ENCODE peak calls at places on chromosomes 13 and 19, in four cellular contexts. One of them, this sample, is unnamed.

GRCh38 chr13:45454204-45454603 is 10.5 kb upstream of the COG3 start:
- DNase-seq in NCI-H1092: no peak
- DNase-seq in cardiac fibroblast: no peak
- DNase-seq in fibroblast of mammary gland: no peak
- DNase-seq in this sample: no peak

GRCh38 chr13:71922191-71922590 is 55.2 kb upstream of the DACH1 start:
- DNase-seq in NCI-H1092: no peak
- DNase-seq in fibroblast of mammary gland: no peak
- DNase-seq in cardiac fibroblast: no peak
- DNase-seq in this sample: no peak

GRCh38 chr19:3968556-3969434 is 2.1 kb downstream of the DAPK3 start:
- DNase-seq in cardiac fibroblast: peak
- DNase-seq in NCI-H1092: no peak
- DNase-seq in fibroblast of mammary gland: peak
- DNase-seq in this sample: peak

GRCh38 chr19:6571167-6571566 is 19.8 kb downstream of the CD70 start:
- DNase-seq in cardiac fibroblast: no peak
- DNase-seq in fibroblast of mammary gland: no peak
- DNase-seq in NCI-H1092: no peak
- DNase-seq in this sample: no peak

GRCh38 chr13:27425151-27425917 is 915 bp downstream of the GTF3A start:
- DNase-seq in cardiac fibroblast: no peak
- DNase-seq in NCI-H1092: no peak
- DNase-seq in fibroblast of mammary gland: peak
- DNase-seq in this sample: no peak

GRCh38 chr19:3725640-3726310 is 17.6 kb downstream of the TJP3 start:
- DNase-seq in NCI-H1092: no peak
- DNase-seq in fibroblast of mammary gland: no peak
- DNase-seq in cardiac fibroblast: no peak
- DNase-seq in this sample: no peak

GRCh38 chr13:44403720-44404063 is 30.1 kb downstream of the SERP2 start:
- DNase-seq in cardiac fibroblast: no peak
- DNase-seq in NCI-H1092: no peak
- DNase-seq in fibroblast of mammary gland: no peak
- DNase-seq in this sample: no peak

GRCh38 chr13:29471551-29471950 is 123.9 kb downstream of the SLC7A1 start:
- DNase-seq in fibroblast of mammary gland: no peak
- DNase-seq in NCI-H1092: no peak
- DNase-seq in cardiac fibroblast: no peak
- DNase-seq in this sample: no peak

GRCh38 chr13:100175803-100176182 is 86.9 kb downstream of the PCCA start:
- DNase-seq in fibroblast of mammary gland: no peak
- DNase-seq in NCI-H1092: no peak
- DNase-seq in cardiac fibroblast: no peak
- DNase-seq in this sample: no peak

GRCh38 chr13:50891206-50891605 is 18.4 kb upstream of the RNASEH2B start:
- DNase-seq in cardiac fibroblast: no peak
- DNase-seq in fibroblast of mammary gland: no peak
- DNase-seq in NCI-H1092: no peak
- DNase-seq in this sample: no peak

GRCh38 chr19:16522559-16523377 is 19.5 kb downstream of the CHERP start:
- DNase-seq in cardiac fibroblast: no peak
- DNase-seq in fibroblast of mammary gland: no peak
- DNase-seq in NCI-H1092: no peak
- DNase-seq in this sample: no peak

GRCh38 chr19:46435009-46435408 is 6.3 kb upstream of the PNMA8C start:
- DNase-seq in NCI-H1092: no peak
- DNase-seq in cardiac fibroblast: no peak
- DNase-seq in fibroblast of mammary gland: no peak
- DNase-seq in this sample: no peak

GRCh38 chr19:4393947-4394590 is 6.3 kb downstream of the SH3GL1 start:
- DNase-seq in fibroblast of mammary gland: no peak
- DNase-seq in cardiac fibroblast: peak
- DNase-seq in NCI-H1092: no peak
- DNase-seq in this sample: peak

GRCh38 chr13:110455941-110456340 is 105.6 kb downstream of the RAB20 start:
- DNase-seq in cardiac fibroblast: peak
- DNase-seq in fibroblast of mammary gland: peak
- DNase-seq in NCI-H1092: peak
- DNase-seq in this sample: peak

GRCh38 chr13:79988573-79988972 is 352.4 kb downstream of the SPRY2 start:
- DNase-seq in fibroblast of mammary gland: peak
- DNase-seq in cardiac fibroblast: peak
- DNase-seq in NCI-H1092: no peak
- DNase-seq in this sample: peak

GRCh38 chr13:27617801-27618411 is 2.4 kb downstream of the LNX2 start:
- DNase-seq in fibroblast of mammary gland: no peak
- DNase-seq in NCI-H1092: no peak
- DNase-seq in cardiac fibroblast: no peak
- DNase-seq in this sample: no peak

GRCh38 chr19:2616741-2617392 is 85.6 kb downstream of the GNG7 start:
- DNase-seq in cardiac fibroblast: peak
- DNase-seq in NCI-H1092: no peak
- DNase-seq in fibroblast of mammary gland: no peak
- DNase-seq in this sample: no peak

GRCh38 chr13:80695841-80696240 is 354.9 kb upstream of the SPRY2 start:
- DNase-seq in NCI-H1092: no peak
- DNase-seq in cardiac fibroblast: peak
- DNase-seq in fibroblast of mammary gland: no peak
- DNase-seq in this sample: no peak

GRCh38 chr19:56837004-56837403 is 3.5 kb downstream of the PEG3 start:
- DNase-seq in fibroblast of mammary gland: no peak
- DNase-seq in cardiac fibroblast: peak
- DNase-seq in NCI-H1092: no peak
- DNase-seq in this sample: no peak

GRCh38 chr13:39556856-39557255 is 46.1 kb downstream of the LHFPL6 start:
- DNase-seq in fibroblast of mammary gland: no peak
- DNase-seq in cardiac fibroblast: no peak
- DNase-seq in NCI-H1092: no peak
- DNase-seq in this sample: no peak

GRCh38 chr13:41660426-41660825 is 203.1 kb downstream of the RGCC start:
- DNase-seq in fibroblast of mammary gland: peak
- DNase-seq in cardiac fibroblast: no peak
- DNase-seq in NCI-H1092: no peak
- DNase-seq in this sample: no peak

GRCh38 chr13:57583529-57583928 is 48.0 kb upstream of the PCDH17 start:
- DNase-seq in NCI-H1092: no peak
- DNase-seq in fibroblast of mammary gland: no peak
- DNase-seq in cardiac fibroblast: no peak
- DNase-seq in this sample: no peak

GRCh38 chr19:46785054-46785979 is 3.1 kb downstream of the SLC1A5 start:
- DNase-seq in fibroblast of mammary gland: peak
- DNase-seq in cardiac fibroblast: peak
- DNase-seq in NCI-H1092: no peak
- DNase-seq in this sample: peak

GRCh38 chr13:20664304-20664703 is 39.2 kb upstream of the IL17D start:
- DNase-seq in fibroblast of mammary gland: no peak
- DNase-seq in NCI-H1092: no peak
- DNase-seq in cardiac fibroblast: no peak
- DNase-seq in this sample: no peak

GRCh38 chr19:49560358-49560900 is 19.9 kb downstream of the NOSIP start:
- DNase-seq in fibroblast of mammary gland: no peak
- DNase-seq in cardiac fibroblast: no peak
- DNase-seq in NCI-H1092: no peak
- DNase-seq in this sample: no peak

GRCh38 chr13:42075517-42075916 is 27.1 kb downstream of the DGKH start:
- DNase-seq in cardiac fibroblast: no peak
- DNase-seq in fibroblast of mammary gland: no peak
- DNase-seq in NCI-H1092: no peak
- DNase-seq in this sample: no peak

GRCh38 chr13:114121496-114122466 is 10.6 kb downstream of the RASA3 start:
- DNase-seq in NCI-H1092: no peak
- DNase-seq in fibroblast of mammary gland: no peak
- DNase-seq in cardiac fibroblast: no peak
- DNase-seq in this sample: no peak

GRCh38 chr19:29858000-29858596 is 46.3 kb downstream of the CCNE1 start:
- DNase-seq in fibroblast of mammary gland: no peak
- DNase-seq in NCI-H1092: no peak
- DNase-seq in cardiac fibroblast: no peak
- DNase-seq in this sample: no peak

GRCh38 chr13:73082471-73082870 is 23.7 kb downstream of the KLF5 start:
- DNase-seq in cardiac fibroblast: no peak
- DNase-seq in fibroblast of mammary gland: no peak
- DNase-seq in NCI-H1092: no peak
- DNase-seq in this sample: no peak

GRCh38 chr19:38049105-38049649 is 142.2 kb downstream of the SIPA1L3 start:
- DNase-seq in cardiac fibroblast: no peak
- DNase-seq in fibroblast of mammary gland: peak
- DNase-seq in NCI-H1092: no peak
- DNase-seq in this sample: peak